ENCODE peak calls at places on chromosome 13, in six cellular contexts. R, W, U, D, V and X are unnamed samples.
A peak's percentile ranks its signal among the peaks of the same experiment; 100 is the strongest.

GRCh38 chr13:43195551-43195950 is 172.2 kb downstream of the DNAJC15 start:
- DNase-seq in R (no peak), W (no peak), U (no peak), D (no peak), V (no peak), X (no peak)

GRCh38 chr13:74056829-74057564 is 77.2 kb downstream of the KLF12 start:
- DNase-seq in R (peak; percentile 24), W (no peak), U (peak; percentile 62), D (no peak), V (no peak), X (peak; percentile 7)

GRCh38 chr13:40786568-40786996 is 2.8 kb upstream of the SLC25A15 start:
- DNase-seq in R (no peak), W (no peak), U (no peak), D (no peak), V (peak; percentile 61), X (no peak)

GRCh38 chr13:48066310-48066989 is 28.5 kb downstream of the MED4 start:
- DNase-seq in R (no peak), W (no peak), U (no peak), D (no peak), V (peak; percentile 16), X (no peak)

GRCh38 chr13:43492281-43492680 is 294.5 kb downstream of the ENOX1 start:
- DNase-seq in R (no peak), W (no peak), U (no peak), D (no peak), V (no peak), X (no peak)

GRCh38 chr13:74129500-74130144 is 4.6 kb downstream of the KLF12 start:
- DNase-seq in R (no peak), W (no peak), U (no peak), D (no peak), V (no peak), X (no peak)

GRCh38 chr13:109665781-109666249 is 120.6 kb downstream of the IRS2 start:
- DNase-seq in R (no peak), W (no peak), U (no peak), D (no peak), V (no peak), X (no peak)

GRCh38 chr13:41764558-41764957 is 196.4 kb downstream of the VWA8 start:
- DNase-seq in R (no peak), W (no peak), U (no peak), D (no peak), V (no peak), X (no peak)

GRCh38 chr13:59205501-59205900 is 958.2 kb downstream of the DIAPH3 start:
- DNase-seq in R (no peak), W (no peak), U (no peak), D (no peak), V (no peak), X (no peak)

GRCh38 chr13:40993987-40994386 is 25.1 kb downstream of the ELF1 start:
- DNase-seq in R (no peak), W (no peak), U (no peak), D (no peak), V (no peak), X (peak; percentile 42)

GRCh38 chr13:33125821-33126570 is 109.8 kb downstream of the KL start:
- DNase-seq in R (peak; percentile 86), W (peak; percentile 76), U (peak; percentile 71), D (no peak), V (peak; percentile 97), X (peak; percentile 80)

GRCh38 chr13:48121733-48122132 is 26.8 kb upstream of the MED4 start:
- DNase-seq in R (no peak), W (no peak), U (no peak), D (no peak), V (no peak), X (peak; percentile 49)

GRCh38 chr13:21825186-21825585 is 154.3 kb downstream of the FGF9 start:
- DNase-seq in R (no peak), W (no peak), U (no peak), D (no peak), V (peak; percentile 43), X (no peak)

GRCh38 chr13:99830931-99831330 is 140.6 kb downstream of the ZIC5 start:
- DNase-seq in R (no peak), W (no peak), U (no peak), D (no peak), V (no peak), X (no peak)

GRCh38 chr13:94933230-94933751 is 220.9 kb upstream of the SOX21 start:
- DNase-seq in R (no peak), W (no peak), U (no peak), D (no peak), V (no peak), X (no peak)

GRCh38 chr13:66933994-66934393 is 296.1 kb downstream of the PCDH9 start:
- DNase-seq in R (no peak), W (peak; percentile 15), U (no peak), D (no peak), V (peak; percentile 90), X (no peak)

GRCh38 chr13:52454825-52455676 is at the start of gene CKAP2:
- DNase-seq in R (peak; percentile 93), W (peak; percentile 76), U (peak; percentile 95), D (peak; percentile 70), V (peak; percentile 93), X (peak; percentile 97)

GRCh38 chr13:33277946-33278345 is 7.6 kb downstream of the STARD13 start:
- DNase-seq in R (peak; percentile 71), W (no peak), U (no peak), D (no peak), V (no peak), X (no peak)

GRCh38 chr13:46844431-46844830 is 47.5 kb upstream of the ESD start:
- DNase-seq in R (no peak), W (no peak), U (no peak), D (no peak), V (peak; percentile 3), X (no peak)

GRCh38 chr13:98372886-98373285 is 195.8 kb upstream of the RNF113B start:
- DNase-seq in R (no peak), W (no peak), U (no peak), D (no peak), V (peak; percentile 87), X (peak; percentile 44)

GRCh38 chr13:98254541-98254940 is 77.5 kb upstream of the RNF113B start:
- DNase-seq in R (no peak), W (no peak), U (no peak), D (no peak), V (peak; percentile 86), X (no peak)

GRCh38 chr13:73962284-73962683 is 171.9 kb downstream of the KLF12 start:
- DNase-seq in R (no peak), W (no peak), U (no peak), D (no peak), V (no peak), X (no peak)

GRCh38 chr13:97121894-97122293 is 100.2 kb upstream of the MBNL2 start:
- DNase-seq in R (no peak), W (no peak), U (no peak), D (no peak), V (peak; percentile 54), X (no peak)

GRCh38 chr13:43489168-43489730 is 297.5 kb downstream of the ENOX1 start:
- DNase-seq in R (peak; percentile 28), W (no peak), U (no peak), D (no peak), V (no peak), X (no peak)

GRCh38 chr13:104833221-104833620 is 1702.2 kb downstream of the EFNB2 start:
- DNase-seq in R (no peak), W (no peak), U (no peak), D (no peak), V (no peak), X (no peak)

GRCh38 chr13:19185086-19185864 is 3.7 kb upstream of the TUBA3C start:
- DNase-seq in R (no peak), W (no peak), U (no peak), D (no peak), V (no peak), X (no peak)

GRCh38 chr13:46962286-46962941 is 65.6 kb upstream of the HTR2A start:
- DNase-seq in R (no peak), W (no peak), U (no peak), D (no peak), V (peak; percentile 73), X (no peak)

GRCh38 chr13:72726721-72727416 is 560 bp downstream of the MZT1 start:
- DNase-seq in R (no peak), W (peak; percentile 7), U (peak; percentile 73), D (peak; percentile 6), V (no peak), X (peak; percentile 50)

GRCh38 chr13:107742544-107742943 is 472.8 kb downstream of the LIG4 start:
- DNase-seq in R (no peak), W (no peak), U (no peak), D (no peak), V (no peak), X (no peak)

GRCh38 chr13:50285283-50285682 is 270.0 kb downstream of the KCNRG start:
- DNase-seq in R (no peak), W (no peak), U (no peak), D (no peak), V (no peak), X (no peak)
- TF ChIP-seq POLR2A in R (no peak), W (no peak), U (no peak), D (no peak), V (no peak), X (no peak)

DNA sequence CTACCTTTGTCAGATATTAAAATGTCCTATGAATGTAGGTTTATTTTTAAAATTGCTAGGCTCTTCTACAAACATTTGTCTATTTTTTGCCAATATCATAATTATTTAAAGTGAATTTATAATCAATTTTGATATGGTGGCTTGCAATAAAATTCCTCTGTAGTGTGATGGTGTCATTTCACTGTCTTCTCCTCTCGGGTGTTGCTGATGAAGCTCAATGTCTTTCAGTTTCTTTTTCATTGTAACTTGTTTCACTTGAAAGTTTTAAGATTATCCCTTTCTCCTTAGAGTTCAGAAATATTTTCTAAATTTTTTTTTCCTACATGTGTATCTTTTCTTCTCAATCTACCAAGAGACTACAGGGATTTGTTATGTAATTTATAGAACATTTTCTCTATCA is 267.1 kb upstream of the EDNRB start:
- DNase-seq in R (no peak), W (no peak), U (no peak), D (no peak), V (no peak), X (no peak)
- H3K4me3 ChIP-seq in R (no peak overlapping the region), W (no peak overlapping the region), U (no peak overlapping the region), D (no peak overlapping the region), V (no peak overlapping the region), X (no peak overlapping the region)

DNA sequence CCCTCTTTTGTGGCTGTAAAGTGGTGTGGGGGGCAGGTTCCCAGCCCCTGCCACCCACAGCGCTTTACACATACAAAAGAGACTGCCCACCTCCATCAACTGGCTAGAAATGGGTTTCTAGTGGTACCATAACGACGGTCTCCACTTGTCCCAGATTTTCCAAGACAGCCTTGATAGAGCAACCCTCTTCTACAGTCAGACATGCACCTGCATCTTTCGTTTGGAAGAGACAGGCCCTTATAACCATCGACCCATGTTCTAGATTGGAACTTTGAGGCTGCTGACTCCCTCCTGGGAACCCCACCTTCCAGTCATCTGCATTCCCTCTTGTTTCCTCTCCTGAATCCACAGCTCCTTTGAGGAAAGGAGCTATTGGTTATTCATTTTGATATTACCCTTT is 63.1 kb downstream of the GSX1 start:
- DNase-seq in R (no peak), W (peak; percentile 6), U (no peak), D (no peak), V (no peak), X (no peak)
- H3K4me1 ChIP-seq in R (no peaks in the 10 kb centered on the region), W (peaks cover 3% of the 10 kb centered on the region), U (no peaks in the 10 kb centered on the region), D (no peaks in the 10 kb centered on the region), V (no peaks in the 10 kb centered on the region), X (no peaks in the 10 kb centered on the region)

DNA sequence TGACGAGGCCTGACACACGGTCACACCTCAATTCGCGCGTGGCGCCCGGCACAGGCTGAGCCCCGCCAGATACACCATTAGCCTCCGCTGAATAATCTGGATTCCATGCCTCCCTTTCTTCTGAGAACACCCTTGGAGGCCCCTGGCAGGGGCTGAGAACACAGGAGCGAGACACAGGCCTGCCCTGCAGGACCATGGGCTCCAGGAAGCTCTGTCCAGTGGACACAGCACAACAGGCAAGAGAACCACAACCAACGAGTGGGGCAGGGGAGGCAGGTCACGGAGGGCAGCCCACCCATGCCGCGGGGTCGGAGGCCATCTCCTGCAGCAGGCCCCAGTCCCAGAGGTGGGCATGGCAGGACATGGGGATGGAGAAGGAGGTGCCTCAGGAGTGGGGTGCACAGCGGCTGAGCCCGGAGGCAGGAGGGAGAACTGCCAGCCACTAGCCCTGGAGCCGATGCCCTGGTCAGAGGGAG is 75.8 kb upstream of the C13orf46 start:
- DNase-seq in R (no peak), W (no peak), U (peak; percentile 64), D (no peak), V (no peak), X (no peak)
- TF ChIP-seq POLR2A in R (no peak), W (no peak), U (no peak), D (no peak), V (no peak), X (no peak)